ENCODE peak calls at places on chromosomes 5 and 9, in seven cellular contexts. F, G, R, Z, S, J and X are unnamed samples.

GRCh38 chr5:40160435-40160834 is 519.3 kb upstream of the PTGER4 start:
- DNase-seq in F (no peak), G (no peak), R (no peak), Z (no peak), S (no peak), J (no peak), X (no peak)

GRCh38 chr5:35838370-35839042 is 18.2 kb upstream of the IL7R start:
- DNase-seq in F (no peak), G (no peak), R (no peak), Z (no peak), S (no peak), J (no peak), X (no peak)

GRCh38 chr5:12626556-12626955 is 722.3 kb upstream of the CTNND2 start:
- DNase-seq in F (no peak), G (no peak), R (no peak), Z (no peak), S (no peak), J (no peak), X (no peak)

GRCh38 chr9:4105183-4105582 is 194.7 kb downstream of the GLIS3 start:
- DNase-seq in F (no peak), G (no peak), R (no peak), Z (no peak), S (no peak), J (no peak), X (no peak)

GRCh38 chr5:3613726-3614125 is 18.1 kb downstream of the IRX1 start:
- DNase-seq in F (no peak), G (no peak), R (no peak), Z (no peak), S (no peak), J (no peak), X (no peak)

GRCh38 chr9:110880123-110880522 is 158.1 kb downstream of the LPAR1 start:
- DNase-seq in F (no peak), G (no peak), R (no peak), Z (peak), S (no peak), J (no peak), X (no peak)

GRCh38 chr9:100639851-100640250 is 62.0 kb downstream of the CAVIN4 start:
- DNase-seq in F (no peak), G (no peak), R (no peak), Z (no peak), S (no peak), J (no peak), X (no peak)

GRCh38 chr9:89418882-89419641 is 78.9 kb downstream of the SEMA4D start:
- DNase-seq in F (no peak), G (peak), R (peak), Z (no peak), S (no peak), J (peak), X (no peak)

GRCh38 chr9:114366334-114367128 is 21.3 kb downstream of the AKNA start:
- DNase-seq in F (no peak), G (no peak), R (no peak), Z (peak), S (no peak), J (no peak), X (no peak)

GRCh38 chr9:105969672-105970071 is 275.3 kb downstream of the TMEM38B start:
- DNase-seq in F (no peak), G (no peak), R (no peak), Z (no peak), S (no peak), J (no peak), X (no peak)

GRCh38 chr9:95080961-95081658 is 236.4 kb downstream of the FANCC start:
- DNase-seq in F (no peak), G (no peak), R (peak), Z (no peak), S (peak), J (no peak), X (no peak)

GRCh38 chr9:98430535-98430934 is 175.1 kb upstream of the TBC1D2 start:
- DNase-seq in F (no peak), G (peak), R (no peak), Z (no peak), S (no peak), J (no peak), X (no peak)

GRCh38 chr5:179227578-179228311 is 117.5 kb downstream of the ADAMTS2 start:
- DNase-seq in F (no peak), G (no peak), R (peak), Z (no peak), S (peak), J (no peak), X (no peak)

GRCh38 chr5:142795246-142795645 is 25.1 kb downstream of the ARHGAP26 start:
- DNase-seq in F (no peak), G (no peak), R (no peak), Z (no peak), S (no peak), J (no peak), X (no peak)

GRCh38 chr5:13003457-13003856 is 941.0 kb downstream of the DNAH5 start:
- DNase-seq in F (no peak), G (no peak), R (no peak), Z (no peak), S (no peak), J (no peak), X (no peak)

GRCh38 chr5:10663531-10664183 is 97.4 kb downstream of the DAP start:
- DNase-seq in F (peak), G (no peak), R (no peak), Z (peak), S (no peak), J (no peak), X (no peak)